ENCODE peak calls at places on chromosomes 2 and 18, in seven cellular contexts. W, N, R, S, V, G and B are unnamed samples.

GRCh38 chr18:42514522-42514921 is 559.5 kb downstream of the PIK3C3 start:
- DNase-seq in W (no peak), N (no peak), R (no peak), S (no peak), V (no peak), G (peak; percentile 59), B (no peak)

GRCh38 chr2:191050640-191050987 is 36.6 kb upstream of the STAT1 start:
- DNase-seq in W (peak; percentile 75), N (no peak), R (no peak), S (no peak), V (peak; percentile 19), G (peak; percentile 90), B (no peak)

GRCh38 chr2:15069149-15069548 is 436.6 kb downstream of the LRATD1 start:
- DNase-seq in W (peak; percentile 28), N (no peak), R (no peak), S (no peak), V (no peak), G (peak; percentile 58), B (no peak)

GRCh38 chr2:226707500-226707899 is 92.1 kb downstream of the IRS1 start:
- DNase-seq in W (peak; percentile 29), N (no peak), R (no peak), S (no peak), V (no peak), G (peak; percentile 13), B (no peak)

GRCh38 chr18:53541924-53542323 is 682.5 kb downstream of the MBD2 start:
- DNase-seq in W (no peak), N (no peak), R (no peak), S (no peak), V (no peak), G (no peak), B (no peak)

GRCh38 chr2:24885221-24886113 is 34.6 kb downstream of the ADCY3 start:
- DNase-seq in W (peak; percentile 50), N (no peak), R (no peak), S (no peak), V (no peak), G (no peak), B (no peak)

GRCh38 chr2:161010503-161010902 is 149.7 kb upstream of the TANK start:
- DNase-seq in W (no peak), N (no peak), R (no peak), S (no peak), V (no peak), G (no peak), B (no peak)

GRCh38 chr2:64263315-64263714 is 119.1 kb upstream of the PELI1 start:
- DNase-seq in W (peak; percentile 88), N (peak; percentile 10), R (no peak), S (peak; percentile 91), V (peak; percentile 65), G (peak; percentile 86), B (peak; percentile 93)

GRCh38 chr2:16506366-16506765 is 159.3 kb downstream of the CYRIA start:
- DNase-seq in W (no peak), N (no peak), R (no peak), S (no peak), V (peak; percentile 32), G (no peak), B (no peak)

GRCh38 chr18:26088482-26088881 is 1.9 kb downstream of the SS18 start:
- DNase-seq in W (no peak), N (peak; percentile 56), R (no peak), S (peak; percentile 40), V (no peak), G (peak; percentile 53), B (peak; percentile 23)

GRCh38 chr2:195477248-195477995 is 179.6 kb upstream of the SLC39A10 start:
- DNase-seq in W (peak; percentile 87), N (no peak), R (no peak), S (no peak), V (no peak), G (peak; percentile 63), B (peak; percentile 70)

GRCh38 chr2:68736086-68736485 is 1.5 kb downstream of the ARHGAP25 start:
- DNase-seq in W (no peak), N (no peak), R (no peak), S (no peak), V (no peak), G (no peak), B (no peak)

GRCh38 chr18:49226935-49227334 is 233.5 kb downstream of the DYM start:
- DNase-seq in W (no peak), N (no peak), R (no peak), S (no peak), V (no peak), G (peak; percentile 15), B (no peak)

GRCh38 chr2:28676153-28676835 is 75.3 kb upstream of the PPP1CB start:
- DNase-seq in W (no peak), N (no peak), R (no peak), S (peak; percentile 52), V (no peak), G (no peak), B (no peak)

GRCh38 chr2:39437522-39438296 is 624 bp upstream of the MAP4K3 start:
- DNase-seq in W (peak; percentile 31), N (peak; percentile 60), R (no peak), S (peak; percentile 47), V (peak; percentile 63), G (peak; percentile 51), B (peak; percentile 66)

GRCh38 chr18:79950440-79951341 is 762 bp downstream of the SLC66A2 start:
- DNase-seq in W (peak; percentile 12), N (peak; percentile 25), R (no peak), S (peak; percentile 21), V (peak; percentile 68), G (peak; percentile 73), B (peak; percentile 31)

GRCh38 chr2:240253583-240254145 is 113.2 kb upstream of the OTOS start:
- DNase-seq in W (no peak), N (no peak), R (no peak), S (no peak), V (no peak), G (no peak), B (no peak)
- H2AFZ ChIP-seq in W (no peak overlapping the region), N (no peak overlapping the region), R (no peak overlapping the region), S (no peak overlapping the region), V (no peak overlapping the region), G (no peak overlapping the region), B (no peak overlapping the region)

GRCh38 chr2:233438573-233439147 is 84.4 kb downstream of the DGKD start:
- DNase-seq in W (no peak), N (no peak), R (no peak), S (no peak), V (no peak), G (no peak), B (no peak)
- H2AFZ ChIP-seq in W (no peak overlapping the region), N (no peak overlapping the region), R (no peak overlapping the region), S (no peak overlapping the region), V (no peak overlapping the region), G (no peak overlapping the region), B (no peak overlapping the region)

GRCh38 chr2:224650815-224651439 is 65.2 kb downstream of the CCDC195 start:
- DNase-seq in W (peak; percentile 56), N (peak; percentile 85), R (peak; percentile 50), S (peak; percentile 61), V (peak; percentile 72), G (peak; percentile 69), B (peak; percentile 77)
- H2AFZ ChIP-seq in W (no peak overlapping the region), N (peak overlapping the region; percentile 98), R (no peak overlapping the region), S (no peak overlapping the region), V (no peak overlapping the region), G (no peak overlapping the region), B (no peak overlapping the region)

DNA sequence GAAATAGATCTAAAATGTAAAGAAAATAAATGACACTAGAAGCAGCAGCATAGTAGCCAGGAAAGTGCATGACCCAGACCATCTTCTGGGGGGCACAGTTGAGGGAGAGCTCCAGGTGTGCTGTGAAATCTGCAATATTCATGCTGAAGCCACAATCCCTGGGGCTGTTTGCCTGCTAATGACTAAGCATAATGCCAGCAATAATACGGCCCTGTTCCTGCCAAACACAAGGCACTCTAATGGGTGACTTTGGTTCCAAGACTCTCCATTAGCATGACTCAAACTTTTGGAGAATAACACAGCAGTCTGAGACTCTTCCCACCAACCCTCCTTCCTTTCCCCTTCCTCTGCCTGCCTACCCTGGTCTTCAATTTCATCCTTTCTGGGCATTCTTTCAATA is 77.9 kb upstream of the DOCK10 start:
- DNase-seq in W (peak; percentile 67), N (no peak), R (no peak), S (no peak), V (no peak), G (peak; percentile 84), B (peak; percentile 94)
- H2AFZ ChIP-seq in W (peak overlapping the region; percentile 54), N (no peak overlapping the region), R (no peak overlapping the region), S (no peak overlapping the region), V (no peak overlapping the region), G (no peak overlapping the region), B (no peak overlapping the region)

DNA sequence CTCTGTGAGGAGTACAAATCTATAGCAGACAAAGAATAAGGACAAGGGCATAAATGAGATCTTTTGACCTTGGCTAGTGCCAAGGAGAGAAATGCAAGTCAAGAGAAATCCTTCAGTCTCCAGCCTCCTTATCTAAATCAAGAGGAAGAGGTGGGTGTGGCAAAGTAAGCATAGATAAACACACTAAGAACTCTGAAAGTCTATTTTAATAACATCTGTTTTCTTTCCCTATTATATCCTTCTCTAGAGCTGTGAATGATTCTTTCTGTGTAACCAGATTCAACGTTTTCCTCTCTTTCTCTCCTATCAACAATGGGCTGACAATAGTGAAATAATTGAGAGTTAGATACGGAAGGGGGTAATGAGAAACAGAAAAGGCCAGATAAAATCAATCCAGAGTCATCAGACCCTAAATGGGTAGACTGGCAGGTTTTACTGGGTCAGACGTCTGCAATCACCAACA is 118.5 kb upstream of the ZFP36L2 start:
- DNase-seq in W (peak; percentile 25), N (no peak), R (no peak), S (peak; percentile 58), V (peak; percentile 38), G (no peak), B (no peak)
- H2AFZ ChIP-seq in W (no peak overlapping the region), N (no peak overlapping the region), R (peak overlapping the region; percentile 32), S (no peak overlapping the region), V (no peak overlapping the region), G (no peak overlapping the region), B (no peak overlapping the region)

GRCh38 chr2:200188851-200189250 is 117.6 kb upstream of the SPATS2L start:
- DNase-seq in W (no peak), N (no peak), R (no peak), S (no peak), V (no peak), G (no peak), B (no peak)

GRCh38 chr2:200189964-200190363 is 116.5 kb upstream of the SPATS2L start:
- DNase-seq in W (no peak), N (no peak), R (no peak), S (no peak), V (no peak), G (no peak), B (no peak)

GRCh38 chr2:200184748-200185574 is 121.5 kb upstream of the SPATS2L start:
- DNase-seq in W (no peak), N (no peak), R (no peak), S (no peak), V (no peak), G (no peak), B (no peak)

GRCh38 chr2:200181732-200182131 is 124.8 kb upstream of the SPATS2L start:
- DNase-seq in W (no peak), N (no peak), R (no peak), S (no peak), V (no peak), G (no peak), B (no peak)

DNA sequence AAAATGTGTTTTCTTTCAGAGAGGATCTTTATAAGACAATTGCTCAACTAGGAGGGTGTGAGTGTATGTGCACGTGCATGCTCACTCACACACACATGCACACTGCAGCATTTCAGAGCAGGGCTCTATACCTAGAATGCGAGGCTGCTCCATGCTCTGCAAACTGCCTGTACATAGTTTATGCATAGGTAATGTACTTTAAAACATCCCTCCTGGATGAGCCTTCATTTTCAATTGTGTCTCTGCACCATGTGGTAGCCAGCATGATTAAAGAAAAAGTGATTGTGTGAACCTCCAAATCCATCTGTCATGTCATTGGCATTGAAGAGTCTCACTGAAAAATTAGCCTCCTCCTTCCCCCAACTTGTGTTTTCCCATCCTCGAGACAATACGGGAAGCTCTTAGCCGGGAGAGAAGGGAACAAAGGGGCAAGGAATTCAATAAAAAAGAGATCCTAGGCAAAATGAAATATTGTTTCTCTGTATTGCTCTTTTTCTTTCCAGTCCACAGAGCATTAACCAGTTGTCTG is 120.9 kb upstream of the SPATS2L start:
- DNase-seq in W (no peak), N (no peak), R (no peak), S (no peak), V (no peak), G (no peak), B (no peak)
- H2AFZ ChIP-seq in W (no peak overlapping the region), N (no peak overlapping the region), R (peak overlapping the region; percentile 66), S (no peak overlapping the region), V (peak overlapping the region; percentile 36), G (no peak overlapping the region), B (no peak overlapping the region)